ENCODE peak calls at places on chromosome 14, in seven cellular contexts. E is H1, U is brain microvascular endothelial cell, M is choroid plexus epithelial cell, F is NB4, C is fibroblast of mammary gland, X is IMR-90. D is an unnamed sample.

GRCh38 chr14:38073641-38074040 is 134.1 kb upstream of the SSTR1 start:
- DNase-seq in E (no peak), U (no peak), M (no peak), F (no peak), C (peak), X (no peak), D (no peak)

GRCh38 chr14:43934102-43934501 is 573.0 kb downstream of the FSCB start:
- DNase-seq in E (no peak), U (no peak), M (no peak), F (no peak), C (no peak), X (no peak), D (no peak)

GRCh38 chr14:53953828-53954550 is 2.6 kb downstream of the BMP4 start:
- DNase-seq in E (no peak), U (peak), M (peak), F (no peak), C (peak), X (peak), D (peak)

GRCh38 chr14:104350463-104351185 is 212.2 kb downstream of the KIF26A start:
- DNase-seq in E (no peak), U (no peak), M (peak), F (no peak), C (no peak), X (no peak), D (no peak)

GRCh38 chr14:29757711-29758233 is 169.9 kb downstream of the PRKD1 start:
- DNase-seq in E (no peak), U (no peak), M (no peak), F (no peak), C (no peak), X (no peak), D (no peak)

GRCh38 chr14:42192659-42193425 is 586.2 kb downstream of the LRFN5 start:
- DNase-seq in E (no peak), U (peak), M (peak), F (no peak), C (peak), X (peak), D (no peak)

GRCh38 chr14:98721061-98721460 is 550.9 kb downstream of the BCL11B start:
- DNase-seq in E (no peak), U (no peak), M (no peak), F (no peak), C (no peak), X (no peak), D (no peak)

GRCh38 chr14:76829650-76830421 is 3.6 kb downstream of the LRRC74A start:
- DNase-seq in E (no peak), U (no peak), M (no peak), F (no peak), C (no peak), X (no peak), D (no peak)

GRCh38 chr14:51487848-51488247 is 163.9 kb upstream of the FRMD6 start:
- DNase-seq in E (no peak), U (no peak), M (no peak), F (peak), C (no peak), X (no peak), D (no peak)

GRCh38 chr14:98077176-98077575 is 1194.8 kb downstream of the BCL11B start:
- DNase-seq in E (no peak), U (no peak), M (no peak), F (no peak), C (no peak), X (no peak), D (no peak)

GRCh38 chr14:104746951-104747481 is 5.9 kb upstream of the SIVA1 start:
- DNase-seq in E (no peak), U (no peak), M (no peak), F (no peak), C (no peak), X (peak), D (no peak)

GRCh38 chr14:44657688-44658388 is 150.8 kb upstream of the FSCB start:
- DNase-seq in E (no peak), U (no peak), M (peak), F (peak), C (no peak), X (peak), D (no peak)

GRCh38 chr14:21991130-21991529 is 317.5 kb upstream of the OR4E1 start:
- DNase-seq in E (no peak), U (no peak), M (no peak), F (no peak), C (no peak), X (no peak), D (no peak)

GRCh38 chr14:70168401-70168800 is 20.4 kb downstream of the SLC8A3 start:
- DNase-seq in E (no peak), U (no peak), M (no peak), F (no peak), C (no peak), X (no peak), D (no peak)

GRCh38 chr14:67918838-67919237 is 99.3 kb downstream of the RAD51B start:
- DNase-seq in E (no peak), U (no peak), M (no peak), F (no peak), C (no peak), X (no peak), D (no peak)

GRCh38 chr14:104393199-104393897 is 186.2 kb upstream of the C14orf180 start:
- DNase-seq in E (no peak), U (no peak), M (no peak), F (no peak), C (no peak), X (no peak), D (no peak)

GRCh38 chr14:24681056-24681455 is 47.1 kb upstream of the GZMB start:
- DNase-seq in E (no peak), U (no peak), M (no peak), F (peak), C (no peak), X (no peak), D (no peak)

GRCh38 chr14:24677956-24678355 is 44.0 kb upstream of the GZMB start:
- DNase-seq in E (no peak), U (no peak), M (no peak), F (no peak), C (no peak), X (no peak), D (no peak)

GRCh38 chr14:24680516-24680915 is 46.5 kb upstream of the GZMB start:
- DNase-seq in E (no peak), U (no peak), M (no peak), F (no peak), C (no peak), X (no peak), D (no peak)

GRCh38 chr14:24678801-24679247 is 44.8 kb upstream of the GZMB start:
- DNase-seq in E (peak), U (peak), M (peak), F (peak), C (peak), X (peak), D (peak)

GRCh38 chr14:24679248-24680085 is 45.5 kb upstream of the GZMB start:
- DNase-seq in E (no peak), U (no peak), M (no peak), F (no peak), C (no peak), X (no peak), D (no peak)
- TF ChIP-seq CTCF in E (no peak), U (no peak), M (no peak), F (no peak), C (no peak), X (no peak), D (no peak)

DNA sequence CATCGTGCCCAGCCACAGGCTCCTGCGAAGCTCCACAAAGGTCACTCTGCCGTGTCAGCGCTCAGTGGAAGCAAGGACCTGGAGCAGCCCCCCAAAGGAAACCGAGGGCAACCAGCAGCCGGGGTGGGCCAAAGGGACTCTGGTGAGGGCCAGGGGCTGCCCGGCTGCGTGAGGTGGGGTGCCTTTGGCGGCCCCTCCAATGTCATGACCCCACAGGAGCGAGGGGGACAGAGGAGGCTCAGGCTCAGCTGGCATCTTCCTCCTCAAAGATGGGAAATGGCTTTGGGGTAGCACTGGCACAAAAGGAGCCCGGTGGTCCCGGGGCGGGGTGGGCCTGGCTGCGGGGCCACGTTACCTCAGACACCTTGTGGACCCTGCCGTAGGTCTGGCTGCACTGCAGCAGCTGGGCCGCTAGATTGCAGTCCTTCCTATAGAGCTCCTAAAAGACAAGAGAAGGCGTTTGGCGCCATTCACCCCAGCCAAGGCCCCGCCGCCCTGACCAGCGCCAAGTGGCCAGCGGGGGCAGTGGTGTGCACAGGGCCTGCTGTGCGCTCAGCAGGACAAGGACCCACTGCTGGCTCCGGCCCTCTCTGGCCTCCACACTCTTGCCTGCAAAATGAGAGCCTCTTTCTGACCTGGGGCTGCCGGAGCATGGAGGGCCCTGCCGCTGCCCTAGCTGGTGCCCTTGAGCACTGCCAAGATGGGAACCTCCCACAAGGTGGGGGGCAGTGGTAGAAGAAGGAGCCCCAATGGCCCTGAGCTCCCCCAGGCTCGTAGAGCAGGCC is 46.9 kb downstream of the BEGAIN start:
- DNase-seq in E (peak), U (no peak), M (no peak), F (peak), C (no peak), X (no peak), D (no peak)
- TF ChIP-seq CTCF in E (peak), U (peak), M (peak), F (peak), C (no peak), X (peak), D (no peak)

DNA sequence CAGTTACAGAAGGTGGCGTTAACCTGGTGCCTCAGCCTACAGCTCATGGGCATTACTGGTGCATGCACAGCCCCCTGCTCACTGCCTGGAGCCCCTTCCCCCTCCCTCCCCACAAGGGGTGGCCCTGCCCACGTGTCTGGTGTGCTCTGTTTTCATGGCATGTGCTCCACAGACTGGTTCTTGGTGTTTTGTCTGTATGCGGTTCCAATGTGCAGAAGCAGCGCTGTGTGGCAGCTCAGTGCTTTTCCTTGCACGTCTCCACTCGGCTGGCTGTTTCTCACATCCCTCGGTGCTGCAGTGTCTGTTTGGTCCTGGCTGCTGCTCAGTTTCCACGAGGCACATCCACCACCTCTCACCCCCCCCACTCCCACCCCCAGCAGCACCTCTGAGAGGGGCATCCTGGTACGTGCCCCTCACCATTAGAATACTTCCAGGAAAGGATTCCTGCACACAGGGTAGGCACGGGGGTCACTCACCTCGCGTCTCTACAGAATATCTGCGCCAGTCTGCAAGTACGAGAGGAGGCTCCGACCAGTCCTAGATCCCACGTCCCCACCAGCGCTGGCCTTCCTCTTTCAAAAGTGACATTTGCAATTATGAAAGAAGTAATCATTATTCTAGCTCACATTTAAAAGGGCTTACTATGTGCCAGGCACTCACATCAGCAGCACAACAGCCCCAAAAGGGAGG is 27.1 kb downstream of the DIO3 start:
- DNase-seq in E (no peak), U (no peak), M (no peak), F (no peak), C (no peak), X (no peak), D (no peak)
- TF ChIP-seq CTCF in E (no peak), U (no peak), M (no peak), F (no peak), C (no peak), X (no peak), D (no peak)

DNA sequence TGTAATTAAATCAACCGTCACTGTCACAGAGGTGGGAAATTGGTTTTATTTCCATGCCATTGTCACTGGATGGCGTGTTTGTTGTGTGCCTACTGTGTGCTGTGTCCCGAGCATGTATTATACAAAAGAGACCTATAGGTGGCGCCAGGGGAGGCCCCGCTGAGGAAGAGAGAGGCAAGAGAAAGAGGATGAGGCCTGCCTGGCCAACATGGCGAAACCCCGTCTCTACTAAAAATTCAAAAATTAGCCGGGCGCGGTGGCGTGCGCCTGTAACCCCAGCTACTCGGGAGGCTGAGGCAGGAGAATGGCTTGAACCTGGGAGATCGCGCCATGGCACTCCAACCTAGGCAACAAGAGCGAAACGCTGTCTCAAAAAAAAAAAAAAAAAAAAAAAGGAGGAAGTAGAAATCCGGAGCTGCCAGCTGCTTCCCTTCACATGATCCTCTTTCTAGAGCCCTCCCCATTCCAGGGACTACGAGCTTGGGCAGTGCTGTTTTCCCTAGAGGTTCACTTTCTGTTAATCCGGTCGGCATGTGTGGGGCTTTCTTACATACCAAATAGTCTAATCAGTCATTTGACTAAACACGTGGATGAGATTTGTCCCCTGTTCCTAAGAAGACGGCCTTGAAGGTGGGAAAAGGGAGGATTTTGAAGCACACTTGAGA is 6.4 kb upstream of the CCDC175 start:
- DNase-seq in E (no peak), U (no peak), M (no peak), F (peak), C (no peak), X (no peak), D (no peak)
- TF ChIP-seq CTCF in E (peak), U (peak), M (peak), F (peak), C (no peak), X (no peak), D (peak)

GRCh38 chr14:95073947-95074346 is 83.4 kb downstream of the DICER1 start:
- DNase-seq in E (no peak), U (no peak), M (no peak), F (no peak), C (no peak), X (no peak), D (no peak)

GRCh38 chr14:95077380-95077779 is 79.9 kb downstream of the DICER1 start:
- DNase-seq in E (no peak), U (no peak), M (no peak), F (no peak), C (no peak), X (no peak), D (no peak)

GRCh38 chr14:95075789-95076188 is 81.5 kb downstream of the DICER1 start:
- DNase-seq in E (no peak), U (no peak), M (no peak), F (no peak), C (no peak), X (no peak), D (no peak)

DNA sequence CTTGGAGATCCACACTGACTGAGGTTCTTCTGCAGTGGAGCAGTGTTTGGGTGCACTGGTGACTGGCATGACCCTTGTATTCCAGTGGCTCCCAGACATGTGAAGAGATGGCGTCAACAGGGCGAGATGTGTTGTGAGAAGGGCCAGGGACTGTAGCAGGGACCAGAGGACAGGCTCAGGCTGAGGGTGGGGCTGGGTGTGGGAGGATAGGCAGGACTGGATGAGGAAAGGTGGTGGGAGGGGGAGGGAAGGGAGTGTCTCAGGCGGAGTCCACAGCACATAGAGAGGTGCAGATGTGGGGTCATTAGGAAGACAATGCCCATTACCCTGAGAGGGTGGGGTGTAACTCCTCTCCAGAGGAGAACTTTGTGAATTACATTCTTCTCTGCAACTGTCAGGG is 78.5 kb downstream of the DICER1 start:
- DNase-seq in E (peak), U (no peak), M (no peak), F (no peak), C (no peak), X (no peak), D (no peak)
- TF ChIP-seq CTCF in E (no peak), U (no peak), M (no peak), F (no peak), C (no peak), X (no peak), D (no peak)

GRCh38 chr14:26841920-26842741 is 244.3 kb upstream of the NOVA1 start:
- DNase-seq in E (no peak), U (peak), M (peak), F (peak), C (peak), X (peak), D (no peak)
- TF ChIP-seq CTCF in E (no peak), U (no peak), M (no peak), F (no peak), C (no peak), X (no peak), D (no peak)

GRCh38 chr14:56482306-56482705 is 97.3 kb upstream of the TMEM260 start:
- DNase-seq in E (peak), U (peak), M (peak), F (peak), C (peak), X (peak), D (no peak)
- TF ChIP-seq CTCF in E (peak), U (peak), M (peak), F (peak), C (peak), X (peak), D (peak)

GRCh38 chr14:68951051-68951797 is 27.9 kb downstream of the ACTN1 start:
- DNase-seq in E (no peak), U (peak), M (peak), F (peak), C (peak), X (peak), D (no peak)
- TF ChIP-seq CTCF in E (no peak), U (peak), M (no peak), F (no peak), C (no peak), X (no peak), D (no peak)

GRCh38 chr14:23450376-23450775 is 14.9 kb upstream of the MYH7 start:
- DNase-seq in E (no peak), U (no peak), M (no peak), F (no peak), C (no peak), X (no peak), D (no peak)

GRCh38 chr14:23447634-23448353 is 12.3 kb upstream of the MYH7 start:
- DNase-seq in E (no peak), U (no peak), M (no peak), F (no peak), C (no peak), X (no peak), D (no peak)

GRCh38 chr14:23446291-23446851 is 10.9 kb upstream of the MYH7 start:
- DNase-seq in E (no peak), U (no peak), M (no peak), F (no peak), C (no peak), X (no peak), D (no peak)

GRCh38 chr14:23452237-23452636 is 16.8 kb upstream of the MYH7 start:
- DNase-seq in E (no peak), U (no peak), M (no peak), F (no peak), C (no peak), X (no peak), D (no peak)

DNA sequence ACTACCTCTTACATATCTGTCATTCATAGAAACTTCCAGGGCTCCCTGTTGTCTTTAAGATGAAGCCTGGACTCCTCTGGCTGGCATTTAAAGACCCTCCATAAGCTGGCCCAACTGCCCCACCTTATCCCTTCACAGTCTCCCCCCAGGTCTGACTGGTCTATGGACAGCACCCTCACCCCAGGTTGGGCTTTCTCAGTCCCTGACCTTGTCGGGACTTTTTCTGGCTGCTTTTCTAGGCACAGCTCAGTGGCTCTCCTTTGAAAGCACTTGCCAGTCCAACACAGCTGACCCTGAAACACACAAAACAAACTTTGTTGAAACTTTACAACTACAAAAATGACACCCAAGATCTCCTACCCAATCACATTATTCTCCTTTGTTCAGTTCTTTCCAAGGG is 13.9 kb upstream of the MYH7 start:
- DNase-seq in E (no peak), U (no peak), M (no peak), F (no peak), C (no peak), X (no peak), D (no peak)
- TF ChIP-seq CTCF in E (no peak), U (no peak), M (no peak), F (no peak), C (no peak), X (no peak), D (no peak)

DNA sequence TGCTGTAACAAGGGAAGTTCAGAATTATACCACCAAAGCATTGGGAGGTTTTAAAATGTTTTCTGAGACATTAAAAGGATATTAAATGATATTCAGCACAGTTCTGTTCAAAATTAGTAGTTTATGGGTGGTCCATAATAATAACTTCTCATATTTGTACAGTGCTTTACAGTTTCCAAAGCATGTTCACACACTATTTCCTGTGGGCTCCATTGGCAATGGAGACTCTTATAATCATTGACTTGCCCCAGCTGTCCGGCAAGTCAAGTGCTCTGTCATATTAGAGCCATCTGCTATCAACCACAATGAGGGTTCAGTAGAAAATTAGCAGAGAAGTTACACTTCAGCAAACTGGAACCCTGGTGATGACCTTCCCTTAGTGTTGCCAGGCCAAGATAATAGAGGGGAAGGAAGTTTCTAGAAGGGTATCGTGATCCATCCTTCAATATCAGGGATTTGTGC is 526.6 kb upstream of the CCDC196 start:
- DNase-seq in E (no peak), U (no peak), M (no peak), F (no peak), C (no peak), X (no peak), D (no peak)
- TF ChIP-seq CTCF in E (no peak), U (no peak), M (no peak), F (no peak), C (no peak), X (no peak), D (no peak)